ENCODE peak calls at places on chromosomes 13 and 19, in six cellular contexts. S is stimulated activated CD4-positive, alpha-beta T cell treated with anti-CD3 and anti-CD28 coated beads, Interleukin-2, amount 100 ng/mL, for 48 hours; W is hepatic stellate cell; X is tibial nerve; L is CD8-positive, alpha-beta T cell; G is T-helper 9 cell. I is an unnamed sample.

GRCh38 chr19:17943284-17944221 is 10.7 kb downstream of the CCDC124 start:
- DNase-seq in X (no peak), G (no peak), L (no peak), S (no peak), W (no peak), I (no peak)

GRCh38 chr13:32581177-32581786 is 5.0 kb upstream of the PDS5B start:
- DNase-seq in G (no peak), X (no peak), W (peak; percentile 20), S (no peak), L (no peak), I (no peak)

GRCh38 chr19:49217382-49217781 is 59.8 kb downstream of the TRPM4 start:
- DNase-seq in X (no peak), S (no peak), L (no peak), W (peak; percentile 73), G (no peak), I (no peak)

GRCh38 chr19:43798546-43799409 is 3.5 kb downstream of the LYPD5 start:
- DNase-seq in X (no peak), L (peak; percentile 72), G (peak; percentile 41), W (no peak), S (peak; percentile 35), I (no peak)

GRCh38 chr13:29227560-29227959 is 367.9 kb downstream of the SLC7A1 start:
- DNase-seq in L (no peak), S (no peak), X (no peak), G (no peak), W (no peak), I (no peak)

GRCh38 chr13:97742084-97742483 is 211.4 kb upstream of the IPO5 start:
- DNase-seq in X (no peak), G (no peak), W (no peak), L (no peak), S (no peak), I (no peak)

GRCh38 chr19:46958542-46958941 is 61.1 kb upstream of the NPAS1 start:
- DNase-seq in L (no peak), W (no peak), G (no peak), S (peak; percentile 21), X (no peak), I (no peak)

GRCh38 chr19:42424345-42424707 is 2.9 kb downstream of the LIPE start:
- DNase-seq in X (no peak), S (no peak), G (no peak), L (no peak), W (no peak), I (no peak)

GRCh38 chr13:108193806-108194205 is 21.5 kb downstream of the LIG4 start:
- DNase-seq in S (no peak), L (no peak), W (no peak), X (no peak), G (no peak), I (no peak)

GRCh38 chr19:23758187-23759074 is at the start of gene ZNF681:
- DNase-seq in S (peak; percentile 77), W (peak; percentile 91), L (peak; percentile 93), X (peak; percentile 62), G (peak; percentile 74), I (peak; percentile 11)

GRCh38 chr13:75850915-75851314 is 214.8 kb downstream of the LMO7 start:
- DNase-seq in W (no peak), S (no peak), X (no peak), L (no peak), G (no peak), I (no peak)

GRCh38 chr13:107476068-107476467 is 739.3 kb downstream of the LIG4 start:
- DNase-seq in X (no peak), S (no peak), L (no peak), W (peak; percentile 16), G (no peak), I (no peak)

GRCh38 chr13:37381502-37381901 is 217.1 kb downstream of the POSTN start:
- DNase-seq in W (no peak), X (no peak), G (no peak), S (no peak), L (no peak), I (no peak)

GRCh38 chr13:81446441-81446840 is 1105.5 kb upstream of the SPRY2 start:
- DNase-seq in L (no peak), W (no peak), G (no peak), S (no peak), X (no peak), I (no peak)

GRCh38 chr19:16202320-16203255 is 4.9 kb downstream of the AP1M1 start:
- DNase-seq in S (no peak), L (no peak), W (no peak), G (no peak), X (no peak), I (no peak)

GRCh38 chr13:98410591-98410990 is 166.3 kb downstream of the STK24 start:
- DNase-seq in G (no peak), W (no peak), L (no peak), S (no peak), X (no peak), I (no peak)

GRCh38 chr13:24997367-24997967 is 98.5 kb upstream of the PABPC3 start:
- DNase-seq in X (no peak), G (no peak), L (no peak), W (peak; percentile 14), S (peak; percentile 22), I (peak; percentile 40)

GRCh38 chr19:55688422-55689218 is 13.6 kb downstream of the EPN1 start:
- DNase-seq in L (no peak), G (no peak), S (no peak), X (no peak), W (no peak), I (no peak)

GRCh38 chr13:69857188-69857821 is 250.3 kb upstream of the ATXN8OS start:
- DNase-seq in L (no peak), X (no peak), G (no peak), S (no peak), W (no peak), I (peak; percentile 28)

GRCh38 chr13:95191821-95192220 is 109.4 kb downstream of the ABCC4 start:
- DNase-seq in W (peak; percentile 77), G (peak; percentile 34), S (peak; percentile 68), X (peak; percentile 39), L (peak; percentile 52), I (peak; percentile 24)

GRCh38 chr13:34161829-34162544 is 344.0 kb downstream of the RFC3 start:
- DNase-seq in L (no peak), G (no peak), X (no peak), S (no peak), W (peak; percentile 11), I (peak; percentile 35)

GRCh38 chr19:48329167-48329891 is 4.0 kb downstream of the EMP3 start:
- DNase-seq in S (no peak), L (peak; percentile 59), W (peak; percentile 59), X (no peak), G (peak; percentile 36), I (no peak)

GRCh38 chr19:17254636-17255035 is 8.9 kb upstream of the NR2F6 start:
- DNase-seq in S (no peak), L (no peak), G (no peak), W (no peak), X (no peak), I (no peak)